ENCODE peak calls at places on chromosome 1, in ten cellular contexts. F is T-helper 9 cell, S is DMS79, T is cardiac muscle cell, Z is fibroblast of pulmonary artery, E is GM23338, X is fibroblast of the aortic adventitia, Y is HuH-7, B is NCI-H1436, V is GM19239. C is an unnamed sample.

GRCh38 chr1:44515416-44515815 is 110.4 kb downstream of the RNF220 start:
- DNase-seq in F (no peak), S (no peak), T (no peak), Z (no peak), E (no peak), X (peak), Y (no peak), B (no peak), V (no peak), C (no peak)

GRCh38 chr1:32448773-32449456 is 16.0 kb upstream of the ZBTB8B start:
- DNase-seq in F (no peak), S (no peak), T (peak), Z (peak), E (peak), X (peak), Y (no peak), B (no peak), V (no peak), C (no peak)

GRCh38 chr1:84164567-84165021 is 20.5 kb downstream of the PRKACB start:
- DNase-seq in F (no peak), S (no peak), T (peak), Z (peak), E (no peak), X (no peak), Y (no peak), B (no peak), V (no peak), C (no peak)

GRCh38 chr1:198201956-198202784 is 45.4 kb downstream of the NEK7 start:
- DNase-seq in F (no peak), S (no peak), T (no peak), Z (no peak), E (no peak), X (no peak), Y (no peak), B (no peak), V (peak), C (no peak)

GRCh38 chr1:25091671-25092070 is 140.6 kb downstream of the SYF2 start:
- DNase-seq in F (no peak), S (no peak), T (no peak), Z (no peak), E (no peak), X (no peak), Y (no peak), B (no peak), V (no peak), C (no peak)

GRCh38 chr1:91406773-91407389 is 2.2 kb upstream of the HFM1 start:
- DNase-seq in F (no peak), S (no peak), T (peak), Z (peak), E (peak), X (peak), Y (no peak), B (no peak), V (no peak), C (no peak)

GRCh38 chr1:221891708-221892107 is 149.8 kb upstream of the DUSP10 start:
- DNase-seq in F (no peak), S (no peak), T (peak), Z (peak), E (no peak), X (no peak), Y (no peak), B (no peak), V (no peak), C (no peak)

GRCh38 chr1:156766288-156767100 is 841 bp upstream of the PRCC start:
- DNase-seq in F (no peak), S (no peak), T (no peak), Z (no peak), E (peak), X (no peak), Y (no peak), B (no peak), V (no peak), C (no peak)

GRCh38 chr1:230426246-230427101 is at the start of gene PGBD5:
- DNase-seq in F (peak), S (peak), T (peak), Z (peak), E (peak), X (peak), Y (peak), B (peak), V (peak), C (peak)

GRCh38 chr1:2130871-2131289 is 63.7 kb downstream of the FAAP20 start:
- DNase-seq in F (no peak), S (no peak), T (no peak), Z (no peak), E (no peak), X (no peak), Y (no peak), B (no peak), V (no peak), C (no peak)

GRCh38 chr1:228555074-228555989 is 68.2 kb downstream of the RNF187 start:
- DNase-seq in F (no peak), S (no peak), T (peak), Z (no peak), E (no peak), X (no peak), Y (no peak), B (no peak), V (no peak), C (no peak)

GRCh38 chr1:41240806-41241747 is 1.0 kb downstream of the SCMH1 start:
- DNase-seq in F (peak), S (no peak), T (peak), Z (peak), E (peak), X (peak), Y (peak), B (peak), V (peak), C (peak)

GRCh38 chr1:64029037-64029436 is 174.4 kb upstream of the UBE2U start:
- DNase-seq in F (no peak), S (no peak), T (no peak), Z (no peak), E (no peak), X (no peak), Y (no peak), B (no peak), V (no peak), C (no peak)

GRCh38 chr1:184051485-184052193 is at the start of gene TSEN15:
- DNase-seq in F (peak), S (peak), T (peak), Z (peak), E (peak), X (peak), Y (peak), B (peak), V (peak), C (peak)

GRCh38 chr1:233188061-233188460 is 107.5 kb downstream of the PCNX2 start:
- DNase-seq in F (no peak), S (no peak), T (no peak), Z (no peak), E (peak), X (no peak), Y (no peak), B (no peak), V (no peak), C (no peak)

C was measured in breast epithelium.